ENCODE peak calls at places on chromosomes 1 and 21, in four cellular contexts. R is GDM1, N is fibroblast of pulmonary artery, Z is amniotic stem cell. Y is an unnamed sample.

GRCh38 chr1:3192359-3192758 is 123.4 kb downstream of the PRDM16 start:
- DNase-seq in R (peak), N (no peak), Z (no peak), Y (no peak)

GRCh38 chr1:58047265-58047858 is 499.2 kb downstream of the OMA1 start:
- DNase-seq in R (no peak), N (peak), Z (no peak), Y (no peak)

GRCh38 chr1:3066826-3067225 is 2.2 kb upstream of the PRDM16 start:
- DNase-seq in R (no peak), N (no peak), Z (no peak), Y (no peak)

GRCh38 chr1:121519042-121519755 is 334.4 kb downstream of the SRGAP2C start:
- DNase-seq in R (peak), N (no peak), Z (no peak), Y (no peak)

GRCh38 chr1:216332462-216332861 is 90.8 kb downstream of the USH2A start:
- DNase-seq in R (no peak), N (no peak), Z (no peak), Y (no peak)

GRCh38 chr1:150141452-150141851 is 8.3 kb upstream of the PLEKHO1 start:
- DNase-seq in R (no peak), N (no peak), Z (no peak), Y (no peak)

GRCh38 chr1:26321315-26322041 is 3.7 kb downstream of the CD52 start:
- DNase-seq in R (peak), N (peak), Z (peak), Y (peak)

GRCh38 chr1:29706936-29707335 is 470.6 kb downstream of the PTPRU start:
- DNase-seq in R (no peak), N (peak), Z (no peak), Y (no peak)

GRCh38 chr1:23194119-23194984 is 22.9 kb downstream of the HTR1D start:
- DNase-seq in R (no peak), N (peak), Z (peak), Y (no peak)

GRCh38 chr1:19644422-19644760 is 280 bp downstream of the NBL1 start:
- DNase-seq in R (no peak), N (no peak), Z (no peak), Y (no peak)

GRCh38 chr1:201883786-201884185 is 4.9 kb upstream of the SHISA4 start:
- DNase-seq in R (peak), N (peak), Z (no peak), Y (no peak)

GRCh38 chr1:8089535-8090228 is 63.6 kb upstream of the ERRFI1 start:
- DNase-seq in R (no peak), N (no peak), Z (no peak), Y (no peak)

GRCh38 chr1:17661546-17662157 is 93.5 kb upstream of the ACTL8 start:
- DNase-seq in R (no peak), N (peak), Z (no peak), Y (peak)

GRCh38 chr1:35319988-35320713 is 51.6 kb downstream of the ZMYM4 start:
- DNase-seq in R (no peak), N (peak), Z (no peak), Y (no peak)

GRCh38 chr21:42164064-42164789 is 54.7 kb upstream of the ABCG1 start:
- DNase-seq in R (peak), N (peak), Z (no peak), Y (no peak)

GRCh38 chr1:220685879-220686278 is 4.3 kb upstream of the C1orf115 start:
- DNase-seq in R (no peak), N (no peak), Z (no peak), Y (no peak)

GRCh38 chr1:181479137-181479745 is 4.1 kb upstream of the CACNA1E start:
- DNase-seq in R (peak), N (peak), Z (peak), Y (peak)

GRCh38 chr1:227006397-227006796 is 66.3 kb downstream of the COQ8A start:
- DNase-seq in R (no peak), N (no peak), Z (no peak), Y (no peak)

GRCh38 chr21:38798481-38798882 is 7.2 kb upstream of the ETS2 start:
- DNase-seq in R (no peak), N (peak), Z (no peak), Y (no peak)

GRCh38 chr1:221381858-221382623 is 359.8 kb downstream of the DUSP10 start:
- DNase-seq in R (no peak), N (no peak), Z (no peak), Y (no peak)

GRCh38 chr1:224182057-224182865 is 779 bp upstream of the DEGS1 start:
- DNase-seq in R (no peak), N (no peak), Z (no peak), Y (no peak)

GRCh38 chr1:89908993-89909436 is 85.9 kb upstream of the ZNF326 start:
- DNase-seq in R (no peak), N (peak), Z (no peak), Y (no peak)

GRCh38 chr1:224133741-224134299 is 19.9 kb downstream of the FBXO28 start:
- DNase-seq in R (no peak), N (no peak), Z (no peak), Y (no peak)

GRCh38 chr1:226108935-226109828 is 46.7 kb downstream of the H3-3A start:
- DNase-seq in R (no peak), N (peak), Z (no peak), Y (no peak)

GRCh38 chr1:156660752-156661112 is 16.5 kb downstream of the NES start:
- DNase-seq in R (no peak), N (no peak), Z (no peak), Y (no peak)

GRCh38 chr1:156860113-156860638 is 489 bp upstream of the NTRK1 start:
- DNase-seq in R (peak), N (peak), Z (no peak), Y (no peak)

GRCh38 chr1:27403065-27403726 is 10.8 kb downstream of the GPR3 start:
- DNase-seq in R (no peak), N (peak), Z (no peak), Y (no peak)